ENCODE peak calls at places on chromosomes 11 and 22, in nine cellular contexts. U, I, R, E, H, C, B, W and O are unnamed samples.

GRCh38 chr11:66284526-66285078 is 4.3 kb downstream of the YIF1A start:
- DNase-seq in I (no peak), C (no peak), U (no peak), H (no peak), B (no peak), W (no peak), R (no peak), E (no peak), O (no peak)

GRCh38 chr22:35446365-35446764 is 46.4 kb downstream of the MCM5 start:
- DNase-seq in U (no peak), B (no peak), I (no peak), E (peak), C (peak), W (no peak), H (no peak), R (peak), O (no peak)

GRCh38 chr22:30535182-30535581 is 11.4 kb downstream of the SEC14L6 start:
- DNase-seq in I (no peak), U (no peak), W (no peak), C (no peak), H (no peak), E (no peak), R (no peak), B (no peak), O (no peak)

GRCh38 chr11:65116370-65117205 is 913 bp downstream of the ZNHIT2 start:
- DNase-seq in I (no peak), E (peak), R (no peak), W (no peak), B (no peak), U (no peak), H (no peak), C (no peak), O (peak)

GRCh38 chr22:45317551-45318167 is 7.9 kb downstream of the FAM118A start:
- DNase-seq in H (no peak), B (peak), W (peak), C (no peak), I (no peak), E (no peak), U (no peak), R (peak), O (no peak)

GRCh38 chr11:64863381-64864060 is 14.9 kb downstream of the EHD1 start:
- DNase-seq in W (no peak), U (no peak), C (no peak), H (no peak), R (peak), B (no peak), E (no peak), I (no peak), O (no peak)

GRCh38 chr22:48629631-48630443 is 1197.8 kb downstream of the BRD1 start:
- DNase-seq in I (peak), E (no peak), B (no peak), W (no peak), C (no peak), H (no peak), R (no peak), U (no peak), O (no peak)

GRCh38 chr22:37279469-37279868 is 2.8 kb upstream of the CYTH4 start:
- DNase-seq in H (no peak), W (no peak), E (no peak), I (no peak), C (peak), R (no peak), U (no peak), B (no peak), O (no peak)

GRCh38 chr22:49966716-49967332 is 6.3 kb downstream of the PIM3 start:
- DNase-seq in R (peak), E (no peak), I (peak), U (peak), C (no peak), H (no peak), B (peak), W (peak), O (no peak)

GRCh38 chr11:113632981-113633380 is 73.1 kb downstream of the TMPRSS5 start:
- DNase-seq in E (no peak), H (no peak), C (no peak), R (no peak), U (no peak), B (no peak), W (no peak), I (no peak), O (no peak)

GRCh38 chr11:35820614-35821013 is 123.2 kb upstream of the LDLRAD3 start:
- DNase-seq in B (no peak), I (no peak), H (no peak), U (no peak), R (no peak), C (no peak), W (no peak), E (no peak), O (no peak)

DNA sequence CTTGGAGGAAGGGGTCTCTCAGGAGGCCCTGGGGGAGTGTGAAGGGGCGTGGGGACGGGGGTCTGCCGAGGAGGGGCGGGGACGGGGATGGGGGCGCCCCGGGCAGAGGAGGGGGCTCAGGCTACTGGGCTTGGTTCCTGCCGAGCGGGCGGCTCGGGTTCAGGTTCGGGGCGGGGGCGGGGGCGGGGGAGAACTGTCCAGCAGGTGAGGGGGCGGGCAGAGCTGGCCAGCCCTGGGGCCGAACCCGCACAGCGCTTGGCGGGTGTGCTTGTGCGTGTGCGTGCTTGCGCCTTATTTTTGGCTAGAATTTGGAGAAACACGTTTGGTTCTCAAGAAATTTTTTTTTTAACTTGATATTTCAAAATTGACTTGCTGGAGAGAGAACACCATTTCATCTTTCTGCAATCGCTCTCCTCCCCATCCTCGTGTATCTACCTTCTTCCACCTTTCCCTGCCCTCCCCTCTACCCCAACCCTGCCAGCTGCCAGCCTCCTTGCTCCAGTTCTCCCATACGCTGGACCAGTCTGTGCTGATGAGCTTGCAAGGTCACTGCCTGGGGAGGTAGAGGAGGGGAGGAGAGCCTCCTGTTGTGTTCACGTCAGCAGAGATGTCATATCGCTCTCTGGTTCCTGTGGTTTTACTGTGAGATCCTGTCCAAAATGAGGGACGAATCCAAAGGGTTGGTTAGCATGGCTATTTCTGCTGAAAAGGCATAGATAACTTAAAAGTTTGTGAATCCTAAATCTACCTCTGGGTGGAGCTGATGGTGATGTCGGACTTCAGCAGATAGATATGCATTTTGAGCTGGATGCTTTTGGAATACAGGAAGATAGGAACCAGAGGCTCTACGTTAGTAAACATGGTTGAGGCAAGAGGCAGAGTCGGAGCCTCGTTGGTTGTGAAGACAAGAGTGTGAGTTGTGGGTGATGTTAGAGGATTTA is 668 bp downstream of the MADD start:
- DNase-seq in E (no peak), W (no peak), B (no peak), C (no peak), U (no peak), H (peak), I (no peak), R (no peak), O (no peak)
- TF ChIP-seq CTCF in E (peak), W (no peak), B (no peak), C (peak), U (no peak), H (peak), I (no peak), R (no peak), O (peak)

GRCh38 chr11:76628408-76628947 is 42.1 kb downstream of the LRRC32 start:
- DNase-seq in W (peak), H (no peak), E (no peak), I (no peak), R (no peak), C (no peak), U (no peak), B (peak), O (no peak)

GRCh38 chr11:76630600-76630999 is 39.9 kb downstream of the LRRC32 start:
- DNase-seq in U (no peak), C (no peak), I (no peak), E (no peak), R (no peak), W (no peak), B (no peak), H (no peak), O (no peak)

GRCh38 chr11:76631566-76632308 is 38.8 kb downstream of the LRRC32 start:
- DNase-seq in H (no peak), I (no peak), B (peak), U (no peak), W (peak), C (no peak), E (no peak), R (no peak), O (no peak)

GRCh38 chr11:76629133-76629852 is 41.3 kb downstream of the LRRC32 start:
- DNase-seq in C (no peak), W (peak), U (no peak), R (peak), H (no peak), E (no peak), I (no peak), B (peak), O (no peak)

GRCh38 chr11:76629853-76630599 is 40.5 kb downstream of the LRRC32 start:
- DNase-seq in U (no peak), R (peak), C (no peak), H (no peak), B (peak), W (peak), E (no peak), I (no peak), O (no peak)
- TF ChIP-seq CTCF in U (no peak), R (peak), C (no peak), H (no peak), B (no peak), W (no peak), E (no peak), I (no peak), O (no peak)

GRCh38 chr11:18650353-18650752 is 16.2 kb upstream of the SPTY2D1 start:
- DNase-seq in I (no peak), E (no peak), C (no peak), U (no peak), R (no peak), W (peak), H (no peak), B (no peak), O (no peak)

DNA sequence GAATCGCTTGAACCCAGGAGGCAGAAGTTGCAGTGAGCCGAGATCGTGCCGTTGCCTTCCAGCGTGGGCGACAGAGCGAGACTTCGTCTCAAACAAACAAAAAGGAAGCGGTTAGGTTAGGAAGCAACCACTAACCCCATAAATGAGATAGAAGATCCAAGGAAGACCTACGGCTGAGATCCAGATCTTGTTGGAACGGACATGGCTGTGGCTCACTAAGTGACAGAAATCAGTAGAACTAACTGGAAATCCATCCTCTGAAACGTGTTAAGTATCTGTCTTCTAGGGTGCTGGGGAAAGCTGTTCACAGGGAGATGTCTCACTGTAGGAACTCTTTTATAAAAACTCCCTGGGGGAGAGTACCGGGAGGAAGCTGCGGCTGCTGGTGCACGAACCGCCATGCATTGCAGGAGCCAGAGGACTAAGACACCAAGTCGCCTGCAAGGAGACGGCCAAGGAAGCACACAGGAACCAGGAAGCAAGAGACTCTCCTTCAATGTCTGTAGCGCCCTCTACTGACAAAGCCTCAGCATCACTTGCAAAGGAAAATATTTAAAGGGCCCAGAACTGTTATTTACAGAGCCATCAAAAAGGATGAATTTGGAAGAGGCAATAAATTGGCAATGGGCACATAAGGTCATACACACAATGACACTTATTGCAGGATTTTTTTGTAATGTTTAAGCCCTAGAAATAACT is 16.9 kb upstream of the SPTY2D1 start:
- DNase-seq in E (no peak), C (peak), W (peak), B (peak), H (peak), R (no peak), U (no peak), I (no peak), O (no peak)
- TF ChIP-seq CTCF in E (peak), C (peak), W (no peak), B (peak), H (peak), R (peak), U (peak), I (no peak), O (peak)

GRCh38 chr11:121119444-121119843 is 18.4 kb downstream of the TECTA start:
- DNase-seq in C (no peak), I (no peak), W (no peak), H (no peak), B (no peak), R (no peak), E (no peak), U (no peak), O (no peak)
- TF ChIP-seq CTCF in C (no peak), I (no peak), W (no peak), H (no peak), B (no peak), R (no peak), E (no peak), U (peak), O (no peak)

DNA sequence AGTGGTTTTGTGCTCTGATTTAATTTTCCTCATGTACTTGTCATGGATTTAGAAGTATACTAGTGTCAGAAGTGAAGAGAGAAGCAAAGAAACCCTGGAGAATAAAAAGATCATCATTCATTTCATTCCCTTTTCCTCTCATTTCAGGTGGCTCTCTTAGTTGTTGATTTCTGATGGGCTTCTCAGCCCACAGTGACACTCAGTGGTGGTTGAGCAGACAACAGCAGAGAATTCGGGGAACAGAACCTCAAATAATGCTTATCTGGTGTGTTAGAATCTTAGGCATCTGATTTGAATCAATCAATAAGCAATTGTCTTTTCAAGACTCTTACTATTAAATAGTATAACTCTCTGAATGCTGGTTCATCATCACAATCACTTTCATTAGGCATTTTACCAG is 1289.4 kb downstream of the FAM181B start:
- DNase-seq in E (no peak), U (no peak), I (no peak), W (no peak), B (no peak), C (no peak), H (no peak), R (no peak), O (no peak)
- TF ChIP-seq CTCF in E (peak), U (peak), I (peak), W (no peak), B (no peak), C (peak), H (no peak), R (no peak), O (peak)

GRCh38 chr11:130390071-130390758 is 38.2 kb downstream of the ADAMTS8 start:
- DNase-seq in I (no peak), C (peak), B (no peak), U (no peak), H (no peak), W (no peak), E (no peak), R (no peak), O (no peak)
- TF ChIP-seq CTCF in I (peak), C (peak), B (peak), U (peak), H (no peak), W (no peak), E (peak), R (peak), O (peak)

DNA sequence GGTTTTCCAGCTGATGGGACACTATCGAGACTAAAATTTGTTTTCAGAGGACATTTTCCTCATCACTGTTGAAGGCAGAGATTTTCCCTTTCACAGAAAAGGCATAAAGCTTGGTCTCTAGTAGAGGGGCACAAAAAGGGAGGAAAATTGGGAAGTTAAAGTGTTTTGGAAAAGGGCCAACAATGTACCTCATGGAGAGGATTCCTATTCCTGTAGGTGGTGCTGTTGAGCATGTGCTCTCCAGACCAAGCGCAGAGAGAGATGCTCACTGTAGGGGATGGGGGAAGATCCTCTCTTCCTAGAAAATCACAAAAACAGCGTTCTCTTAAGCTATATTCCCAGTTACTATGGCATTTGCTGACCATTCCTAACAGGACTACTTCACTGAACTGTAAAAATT is 44.9 kb downstream of the OR4C46 start:
- DNase-seq in E (no peak), R (no peak), C (no peak), U (no peak), B (no peak), I (no peak), W (no peak), H (no peak), O (no peak)
- TF ChIP-seq CTCF in E (no peak), R (no peak), C (no peak), U (no peak), B (no peak), I (no peak), W (no peak), H (no peak), O (no peak)

GRCh38 chr22:34414467-34415440 is 494.5 kb upstream of the LARGE1 start:
- DNase-seq in E (no peak), I (no peak), H (peak), C (no peak), R (no peak), B (no peak), U (peak), W (no peak), O (no peak)
- TF ChIP-seq CTCF in E (peak), I (peak), H (peak), C (peak), R (no peak), B (no peak), U (peak), W (no peak), O (peak)

GRCh38 chr11:116193321-116194114 is 579.3 kb downstream of the BUD13 start:
- DNase-seq in E (no peak), U (peak), W (no peak), B (no peak), I (no peak), R (peak), C (peak), H (no peak), O (no peak)
- TF ChIP-seq CTCF in E (no peak), U (peak), W (no peak), B (no peak), I (no peak), R (no peak), C (no peak), H (no peak), O (peak)